ENCODE peak calls at places on chromosomes 11 and 22, in four cellular contexts. One of them, this sample, is unnamed.

GRCh38 chr11:689630-690029 is 5.4 kb downstream of the DEAF1 start:
- DNase-seq in NCI-H2081: no peak
- DNase-seq in head of caudate nucleus: no peak
- DNase-seq in NCI-H345: no peak
- DNase-seq in this sample: no peak

GRCh38 chr22:38186429-38186828 is 4.8 kb upstream of the PLA2G6 start:
- DNase-seq in NCI-H2081: no peak
- DNase-seq in head of caudate nucleus: no peak
- DNase-seq in NCI-H345: no peak
- DNase-seq in this sample: no peak

GRCh38 chr11:17692006-17692405 is 27.4 kb upstream of the MYOD1 start:
- DNase-seq in NCI-H2081: no peak
- DNase-seq in head of caudate nucleus: no peak
- DNase-seq in NCI-H345: peak; percentile 1
- DNase-seq in this sample: no peak

GRCh38 chr11:113192121-113192925 is 122.1 kb upstream of the TTC12 start:
- DNase-seq in NCI-H2081: no peak
- DNase-seq in head of caudate nucleus: no peak
- DNase-seq in NCI-H345: no peak
- DNase-seq in this sample: no peak

GRCh38 chr11:45037425-45038005 is 86.8 kb upstream of the TP53I11 start:
- DNase-seq in NCI-H2081: no peak
- DNase-seq in head of caudate nucleus: no peak
- DNase-seq in NCI-H345: no peak
- DNase-seq in this sample: no peak

GRCh38 chr22:26325641-26326040 is 103.4 kb upstream of the ASPHD2 start:
- DNase-seq in NCI-H2081: no peak
- DNase-seq in head of caudate nucleus: no peak
- DNase-seq in NCI-H345: no peak
- DNase-seq in this sample: no peak

GRCh38 chr11:134412508-134413333 is 679 bp upstream of the B3GAT1 start:
- DNase-seq in NCI-H2081: no peak
- DNase-seq in head of caudate nucleus: peak; percentile 94
- DNase-seq in NCI-H345: peak; percentile 48
- DNase-seq in this sample: no peak

GRCh38 chr22:44753189-44754042 is 1.0 kb downstream of the ARHGAP8 start:
- DNase-seq in NCI-H2081: no peak
- DNase-seq in head of caudate nucleus: no peak
- DNase-seq in NCI-H345: no peak
- DNase-seq in this sample: no peak

GRCh38 chr11:116851631-116852030 is 14.2 kb upstream of the APOA1 start:
- DNase-seq in NCI-H2081: no peak
- DNase-seq in head of caudate nucleus: no peak
- DNase-seq in NCI-H345: no peak
- DNase-seq in this sample: no peak

GRCh38 chr11:12169822-12170221 is 59.4 kb downstream of the MICAL2 start:
- DNase-seq in NCI-H2081: no peak
- DNase-seq in head of caudate nucleus: no peak
- DNase-seq in NCI-H345: no peak
- DNase-seq in this sample: no peak